ENCODE peak calls at places on chromosomes 4 and X, in four cellular contexts. A, Q, U and D are unnamed samples.

GRCh38 chr4:183872531-183872930 is 32.6 kb upstream of the STOX2 start:
- DNase-seq in Q (no peak), A (no peak), U (no peak), D (no peak)

GRCh38 chrX:147217334-147217733 is 402.8 kb upstream of the CXorf51A start:
- DNase-seq in U (no peak), A (no peak), Q (no peak), D (no peak)

GRCh38 chrX:47497274-47497673 is 14.3 kb upstream of the ZNF41 start:
- DNase-seq in U (no peak), Q (peak), A (no peak), D (no peak)

GRCh38 chr4:154822775-154823174 is 41.7 kb downstream of the RBM46 start:
- DNase-seq in A (no peak), U (no peak), Q (peak), D (no peak)

GRCh38 chr4:4866833-4867744 is 7.6 kb downstream of the MSX1 start:
- DNase-seq in U (no peak), Q (no peak), A (no peak), D (peak)

GRCh38 chr4:6113641-6114040 is 86.7 kb downstream of the JAKMIP1 start:
- DNase-seq in U (no peak), A (no peak), Q (no peak), D (no peak)

GRCh38 chrX:115284877-115285276 is 4.6 kb upstream of the LUZP4 start:
- DNase-seq in U (no peak), A (no peak), Q (no peak), D (no peak)

GRCh38 chr4:161803171-161803570 is 360.6 kb downstream of the FSTL5 start:
- DNase-seq in U (no peak), A (no peak), Q (no peak), D (no peak)

GRCh38 chr4:61199869-61200194 is 294 bp upstream of the ADGRL3 start:
- DNase-seq in U (no peak), Q (no peak), A (no peak), D (no peak)

GRCh38 chr4:94516067-94516466 is 64.3 kb downstream of the PDLIM5 start:
- DNase-seq in Q (peak), U (no peak), A (no peak), D (no peak)

GRCh38 chrX:125436855-125437254 is 117.2 kb downstream of the TEX13C start:
- DNase-seq in Q (peak), A (no peak), U (no peak), D (no peak)

GRCh38 chrX:150476183-150476699 is 92.2 kb upstream of the MTM1 start:
- DNase-seq in Q (peak), U (no peak), A (no peak), D (no peak)

GRCh38 chr4:145183023-145183422 is 2.6 kb upstream of the OTUD4 start:
- DNase-seq in Q (no peak), U (no peak), A (no peak), D (no peak)

GRCh38 chrX:64456828-64457227 is 61.6 kb upstream of the MTMR8 start:
- DNase-seq in Q (no peak), U (no peak), A (no peak), D (no peak)

GRCh38 chr4:61984260-61984909 is 784.3 kb downstream of the ADGRL3 start:
- DNase-seq in A (no peak), Q (peak), U (no peak), D (no peak)

GRCh38 chrX:108312938-108313337 is 125.3 kb downstream of the COL4A6 start:
- DNase-seq in A (no peak), U (no peak), Q (peak), D (peak)

GRCh38 chrX:11180571-11180970 is 69.4 kb downstream of the HCCS start:
- DNase-seq in U (no peak), A (no peak), Q (peak), D (no peak)

GRCh38 chr4:163505374-163505773 is 10.9 kb downstream of the TMA16 start:
- DNase-seq in U (no peak), A (no peak), Q (no peak), D (no peak)

GRCh38 chrX:134423606-134424005 is 36.4 kb upstream of the HPRT1 start:
- DNase-seq in Q (peak), U (no peak), A (no peak), D (no peak)

GRCh38 chr4:10089346-10089745 is 27.3 kb downstream of the WDR1 start:
- DNase-seq in A (no peak), U (no peak), Q (peak), D (no peak)

GRCh38 chr4:163748474-163748873 is 254.0 kb downstream of the TMA16 start:
- DNase-seq in A (no peak), U (no peak), Q (peak), D (peak)

GRCh38 chr4:183905593-183906485 is 732 bp downstream of the STOX2 start:
- DNase-seq in U (peak), A (peak), Q (no peak), D (peak)

GRCh38 chr4:77701111-77701510 is 95.5 kb downstream of the CXCL13 start:
- DNase-seq in U (no peak), Q (no peak), A (no peak), D (no peak)

GRCh38 chr4:77697860-77698599 is 92.4 kb downstream of the CXCL13 start:
- DNase-seq in Q (peak), A (no peak), U (no peak), D (no peak)

GRCh38 chr4:77695769-77696168 is 90.1 kb downstream of the CXCL13 start:
- DNase-seq in U (no peak), Q (peak), A (no peak), D (no peak)

DNA sequence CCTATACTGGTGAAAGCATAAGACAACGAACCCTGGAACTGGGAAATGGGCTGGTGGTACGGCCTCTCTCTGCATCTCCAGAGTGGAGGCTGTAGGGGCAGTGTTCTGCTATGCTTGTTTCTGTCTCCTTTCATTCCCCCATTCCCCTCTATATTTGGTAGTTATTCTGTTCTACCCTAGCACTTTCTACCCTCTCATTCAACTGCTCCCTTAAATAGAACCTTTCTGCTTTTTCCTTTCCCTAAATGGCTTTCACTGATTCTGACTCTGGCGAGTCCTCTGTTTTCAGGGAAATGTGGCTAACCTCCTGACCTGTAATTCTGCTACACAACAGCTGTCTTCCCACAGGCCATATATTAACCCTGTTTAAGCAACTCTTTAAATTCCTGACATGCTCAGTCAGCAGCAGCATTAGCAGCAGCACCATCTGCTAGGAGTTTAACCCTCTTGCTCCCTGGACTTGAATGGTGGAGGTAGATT is 94.2 kb downstream of the CXCL13 start:
- DNase-seq in A (no peak), U (no peak), Q (peak), D (peak)
- TF ChIP-seq CTCF in A (no peak), U (peak), Q (no peak), D (peak)

DNA sequence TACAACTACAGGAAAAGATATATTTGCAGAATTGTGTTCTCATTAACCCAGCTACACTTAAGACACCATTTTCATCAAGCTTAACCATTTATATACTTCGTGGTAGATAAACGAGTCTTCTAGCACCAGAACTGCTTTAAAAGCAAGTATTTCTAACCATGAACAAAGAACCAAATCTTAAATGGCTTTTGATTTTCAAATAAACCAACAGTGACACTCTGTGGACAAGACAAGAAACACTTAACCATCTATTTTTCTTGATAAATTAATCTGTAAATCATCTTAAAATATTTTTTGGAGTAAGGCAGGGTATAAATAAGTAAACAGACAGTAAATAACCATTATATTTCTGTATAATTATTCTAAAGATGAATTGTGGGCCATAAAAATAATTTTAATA is 10.2 kb downstream of the BEND2 start:
- DNase-seq in Q (no peak), A (no peak), U (no peak), D (no peak)
- TF ChIP-seq CTCF in Q (no peak), A (no peak), U (peak), D (peak)

GRCh38 chrX:23435575-23435974 is 100.9 kb downstream of the PTCHD1 start:
- DNase-seq in Q (no peak), U (no peak), A (no peak), D (no peak)
- TF ChIP-seq CTCF in Q (no peak), U (no peak), A (no peak), D (no peak)

GRCh38 chr4:82559735-82560120 is 2.1 kb downstream of the TMEM150C start:
- DNase-seq in Q (no peak), U (no peak), A (no peak), D (no peak)

GRCh38 chr4:82560853-82561744 is 689 bp downstream of the TMEM150C start:
- DNase-seq in U (peak), A (peak), Q (no peak), D (peak)

GRCh38 chr4:82553020-82553419 is 8.8 kb downstream of the TMEM150C start:
- DNase-seq in A (no peak), U (no peak), Q (no peak), D (no peak)

GRCh38 chr4:82551734-82552133 is 10.1 kb downstream of the TMEM150C start:
- DNase-seq in A (no peak), U (no peak), Q (no peak), D (no peak)

DNA sequence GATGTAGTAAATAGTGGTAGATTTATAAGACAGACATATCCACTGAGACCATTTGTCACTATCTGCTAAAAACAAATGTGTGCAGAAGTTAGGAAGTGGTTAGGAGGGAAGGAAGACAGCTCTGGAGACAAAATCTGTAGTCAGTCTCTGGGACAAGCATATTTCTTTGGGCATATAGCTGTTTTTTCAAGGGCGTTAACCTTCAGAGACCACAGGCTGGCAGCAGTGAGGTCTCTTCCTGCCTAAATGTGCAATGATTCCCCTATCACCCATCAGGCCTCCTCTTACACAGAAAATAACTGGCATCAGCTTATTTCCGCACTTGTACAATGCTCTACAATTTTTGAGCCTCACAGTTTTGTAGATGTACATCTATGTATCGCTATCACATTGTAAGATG is 6.5 kb downstream of the TMEM150C start:
- DNase-seq in Q (peak), A (no peak), U (no peak), D (no peak)
- TF ChIP-seq CTCF in Q (no peak), A (no peak), U (peak), D (no peak)

GRCh38 chr4:105627620-105628019 is 75.2 kb downstream of the ARHGEF38 start:
- DNase-seq in U (no peak), A (no peak), Q (no peak), D (no peak)

GRCh38 chr4:105623099-105623498 is 70.7 kb downstream of the ARHGEF38 start:
- DNase-seq in U (no peak), Q (no peak), A (no peak), D (no peak)

GRCh38 chr4:105624530-105624929 is 72.1 kb downstream of the ARHGEF38 start:
- DNase-seq in U (no peak), A (no peak), Q (peak), D (no peak)

GRCh38 chr4:105626846-105627245 is 74.4 kb downstream of the ARHGEF38 start:
- DNase-seq in Q (no peak), U (no peak), A (no peak), D (no peak)

GRCh38 chr4:105625214-105625613 is 72.8 kb downstream of the ARHGEF38 start:
- DNase-seq in U (no peak), A (no peak), Q (no peak), D (no peak)
- TF ChIP-seq CTCF in U (no peak), A (no peak), Q (no peak), D (no peak)

GRCh38 chr4:8588196-8588470 is 4.4 kb upstream of the CPZ start:
- DNase-seq in U (no peak), A (no peak), Q (no peak), D (peak)

GRCh38 chr4:8587469-8588195 is 4.9 kb upstream of the CPZ start:
- DNase-seq in A (peak), U (no peak), Q (no peak), D (peak)

GRCh38 chr4:8586246-8586645 is 6.1 kb downstream of the GPR78 start:
- DNase-seq in A (peak), U (no peak), Q (no peak), D (no peak)

GRCh38 chr4:8585721-8586161 is 5.5 kb downstream of the GPR78 start:
- DNase-seq in A (peak), U (no peak), Q (no peak), D (no peak)

DNA sequence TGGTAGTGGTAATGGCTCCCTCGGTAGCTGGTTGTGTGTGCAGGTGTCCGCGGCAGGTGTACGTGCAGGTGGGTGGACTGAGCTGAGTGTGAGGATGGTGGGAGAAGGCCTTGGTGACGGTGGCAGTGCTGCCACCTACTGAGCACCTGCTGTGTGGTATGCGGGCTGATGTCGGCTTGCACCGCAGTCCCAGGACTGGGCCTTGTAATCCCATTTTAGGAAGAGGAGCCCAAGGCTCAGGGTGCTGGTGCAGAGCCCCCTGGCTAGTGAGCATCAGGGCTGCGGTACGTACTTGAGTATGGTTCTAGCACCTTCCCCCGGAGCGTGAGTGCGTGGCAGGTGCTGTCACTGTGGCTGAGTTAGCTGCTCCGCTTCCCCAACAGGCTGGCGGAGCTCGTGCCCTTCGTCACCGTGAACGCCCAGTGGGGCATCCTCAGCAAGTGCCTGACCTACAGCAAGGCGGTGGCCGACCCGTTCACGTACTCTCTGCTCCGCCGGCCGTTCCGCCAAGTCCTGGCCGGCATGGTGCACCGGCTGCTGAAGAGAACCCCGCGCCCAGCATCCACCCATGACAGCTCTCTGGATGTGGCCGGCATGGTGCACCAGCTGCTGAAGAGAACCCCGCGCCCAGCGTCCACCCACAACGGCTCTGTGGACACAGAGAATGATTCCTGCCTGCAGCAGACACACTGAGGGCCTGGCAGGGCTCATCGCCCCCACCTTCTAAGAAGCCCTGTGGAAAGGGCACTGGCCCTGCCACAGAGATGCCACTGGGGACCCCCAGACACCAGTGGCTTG is 5.7 kb upstream of the CPZ start:
- DNase-seq in A (peak), Q (no peak), U (no peak), D (peak)
- TF ChIP-seq CTCF in A (no peak), Q (peak), U (peak), D (no peak)